ENCODE peak calls at places on chromosome 1, in seven cellular contexts. H is activated T-cell treated with anti-CD3 and anti-CD28 coated beads for 1 hour; X is activated CD4-positive, alpha-beta T cell treated with anti-CD3 and anti-CD28 coated beads, Interleukin-2, amount 10 ng/mL, durations not matched to agents 7 days and 5 days; V is dorsolateral prefrontal cortex; D is uterus; A is naive thymus-derived CD8-positive, alpha-beta T cell; P is DMS 273 treated with DMSO at 0.1 percent for 48 hours. S is an unnamed sample.

GRCh38 chr1:220203816-220204215 is 68.4 kb downstream of the RAB3GAP2 start:
- DNase-seq in H (no peak), V (no peak), D (no peak), A (no peak), X (no peak), P (no peak), S (no peak)

GRCh38 chr1:30058966-30059365 is 664.4 kb downstream of the MATN1 start:
- DNase-seq in X (no peak), H (no peak), P (no peak), D (no peak), V (no peak), A (no peak), S (peak)

GRCh38 chr1:44217809-44218410 is 4.6 kb downstream of the DMAP1 start:
- DNase-seq in A (peak), V (peak), H (peak), P (peak), D (peak), X (peak), S (peak)

GRCh38 chr1:10898921-10899320 is 102.5 kb upstream of the CASZ1 start:
- DNase-seq in P (no peak), V (no peak), A (no peak), X (no peak), D (no peak), H (no peak), S (no peak)

GRCh38 chr1:39385067-39385988 is 106.1 kb upstream of the BMP8A start:
- DNase-seq in A (no peak), V (no peak), X (no peak), H (no peak), P (no peak), D (no peak), S (no peak)

GRCh38 chr1:203340112-203340804 is 10.7 kb downstream of the FMOD start:
- DNase-seq in X (peak), A (peak), H (peak), V (peak), P (peak), D (peak), S (peak)

GRCh38 chr1:171251741-171252300 is 3.5 kb downstream of the FMO1 start:
- DNase-seq in X (peak), H (no peak), P (no peak), A (no peak), V (no peak), D (peak), S (no peak)

GRCh38 chr1:75725861-75726361 is 1.4 kb downstream of the ACADM start:
- DNase-seq in P (no peak), V (no peak), D (no peak), A (no peak), H (no peak), X (no peak), S (no peak)

GRCh38 chr1:116374340-116375164 is 1.5 kb downstream of the ATP1A1 start:
- DNase-seq in X (peak), P (no peak), H (no peak), A (peak), D (no peak), V (no peak), S (no peak)

GRCh38 chr1:148355976-148356375 is 127.1 kb downstream of the PPIAL4G start:
- DNase-seq in H (no peak), P (no peak), A (no peak), D (no peak), V (no peak), X (no peak), S (no peak)

GRCh38 chr1:35564884-35565741 is 7.5 kb downstream of the NCDN start:
- DNase-seq in H (no peak), X (no peak), D (no peak), V (no peak), A (no peak), P (no peak), S (no peak)

GRCh38 chr1:54037476-54037875 is 15.5 kb downstream of the TMEM59 start:
- DNase-seq in A (no peak), X (no peak), P (no peak), V (no peak), D (no peak), H (no peak), S (no peak)

GRCh38 chr1:153565529-153566374 is at the start of gene S100A2:
- DNase-seq in D (peak), H (no peak), P (peak), X (no peak), A (no peak), V (no peak), S (peak)

GRCh38 chr1:15508700-15509487 is 15.1 kb downstream of the CASP9 start:
- DNase-seq in A (no peak), D (no peak), P (no peak), V (no peak), X (no peak), H (no peak), S (no peak)

GRCh38 chr1:245765241-245766000 is 610.6 kb downstream of the KIF26B start:
- DNase-seq in X (no peak), D (no peak), H (no peak), P (no peak), V (no peak), A (no peak), S (peak)

GRCh38 chr1:116817582-116818064 is 63.4 kb downstream of the CD2 start:
- DNase-seq in V (no peak), H (peak), D (no peak), P (peak), X (peak), A (peak), S (peak)

GRCh38 chr1:203197625-203198024 is 11.1 kb upstream of the CHI3L1 start:
- DNase-seq in X (no peak), D (no peak), P (no peak), H (no peak), A (no peak), V (no peak), S (peak)

GRCh38 chr1:79364896-79365295 is 358.4 kb upstream of the ADGRL4 start:
- DNase-seq in A (no peak), V (no peak), D (no peak), P (no peak), H (no peak), X (no peak), S (no peak)

GRCh38 chr1:42936309-42937078 is 22.2 kb downstream of the SLC2A1 start:
- DNase-seq in D (peak), X (no peak), A (no peak), V (no peak), P (no peak), H (no peak), S (no peak)

GRCh38 chr1:203519053-203519770 is 25.3 kb downstream of the OPTC start:
- DNase-seq in D (no peak), V (no peak), X (no peak), A (no peak), P (no peak), H (no peak), S (no peak)

GRCh38 chr1:217089239-217090014 is 366.2 kb upstream of the ESRRG start:
- DNase-seq in X (no peak), V (peak), H (no peak), D (no peak), P (peak), A (no peak), S (no peak)

GRCh38 chr1:59133997-59134396 is 162.9 kb upstream of the FGGY start:
- DNase-seq in A (no peak), D (no peak), P (no peak), H (no peak), V (no peak), X (no peak), S (no peak)

GRCh38 chr1:228029281-228029680 is 22.5 kb downstream of the WNT3A start:
- DNase-seq in A (no peak), H (no peak), P (no peak), X (no peak), V (no peak), D (no peak), S (no peak)

GRCh38 chr1:22749919-22750670 is 39.5 kb downstream of the EPHB2 start:
- DNase-seq in D (peak), A (no peak), P (no peak), H (no peak), V (no peak), X (no peak), S (peak)

GRCh38 chr1:111745670-111746613 is 6.7 kb upstream of the INKA2 start:
- DNase-seq in X (no peak), A (no peak), P (no peak), V (no peak), H (no peak), D (no peak), S (no peak)

GRCh38 chr1:8194481-8195227 is 123.3 kb upstream of the SLC45A1 start:
- DNase-seq in V (no peak), D (no peak), H (no peak), A (no peak), P (no peak), X (no peak), S (no peak)

GRCh38 chr1:154391086-154391770 is 13.9 kb upstream of the IL6R start:
- DNase-seq in V (no peak), A (no peak), D (no peak), X (no peak), P (no peak), H (no peak), S (no peak)

GRCh38 chr1:97144527-97144926 is 422.9 kb downstream of the PTBP2 start:
- DNase-seq in V (no peak), P (no peak), A (no peak), D (no peak), X (no peak), H (no peak), S (no peak)

GRCh38 chr1:236342403-236343245 is 51.5 kb upstream of the EDARADD start:
- DNase-seq in H (no peak), X (no peak), D (no peak), A (no peak), V (no peak), P (no peak), S (no peak)

GRCh38 chr1:234672349-234673135 is 62.6 kb upstream of the IRF2BP2 start:
- DNase-seq in D (no peak), X (no peak), P (no peak), A (no peak), H (no peak), V (no peak), S (no peak)

GRCh38 chr1:172909606-172910326 is 141.0 kb downstream of the TNFSF18 start:
- DNase-seq in X (no peak), P (no peak), D (no peak), A (no peak), H (no peak), V (no peak), S (peak)

GRCh38 chr1:151718011-151718431 is 1.4 kb upstream of the CELF3 start:
- DNase-seq in X (no peak), V (no peak), P (no peak), A (no peak), D (no peak), H (no peak), S (no peak)

S was measured in HFF-Myc.